ENCODE peak calls at places on chromosomes 2 and 18, in five cellular contexts. J is activated B cell treated with CpG ODN at 0.5 μM for 24 hours, G is HFFc6, E is GM13976, H is body of pancreas. V is an unnamed sample.

GRCh38 chr2:46275995-46276394 is 21.2 kb upstream of the EPAS1 start:
- DNase-seq in J (no peak), G (no peak), E (no peak), H (peak; percentile 39), V (no peak)

GRCh38 chr2:241817126-241817820 is 8.3 kb downstream of the NEU4 start:
- DNase-seq in J (no peak), G (no peak), E (peak; percentile 66), H (no peak), V (no peak)

GRCh38 chr2:10911291-10912075 is at the start of gene KCNF1:
- DNase-seq in J (no peak), G (peak; percentile 57), E (no peak), H (peak; percentile 55), V (peak; percentile 52)

GRCh38 chr2:234483568-234484251 is 13.2 kb downstream of the ARL4C start:
- DNase-seq in J (peak; percentile 47), G (no peak), E (peak; percentile 44), H (peak; percentile 37), V (no peak)

GRCh38 chr18:67269206-67269605 is 247.3 kb downstream of the DSEL start:
- DNase-seq in J (no peak), G (no peak), E (no peak), H (no peak), V (no peak)

GRCh38 chr2:99085400-99085799 is 56.1 kb upstream of the C2orf15 start:
- DNase-seq in J (no peak), G (no peak), E (no peak), H (peak; percentile 9), V (no peak)

GRCh38 chr2:206573793-206574192 is 68.5 kb upstream of the FAM237A start:
- DNase-seq in J (no peak), G (no peak), E (no peak), H (no peak), V (no peak)

GRCh38 chr2:191215205-191215604 is 30.0 kb upstream of the MYO1B start:
- DNase-seq in J (no peak), G (no peak), E (no peak), H (no peak), V (no peak)

GRCh38 chr2:32632089-32632488 is 4.2 kb downstream of the TTC27 start:
- DNase-seq in J (no peak), G (peak; percentile 93), E (no peak), H (no peak), V (no peak)

GRCh38 chr18:25005602-25006375 is 346.2 kb downstream of the ZNF521 start:
- DNase-seq in J (no peak), G (no peak), E (no peak), H (no peak), V (no peak)

GRCh38 chr2:234335676-234336228 is 161.1 kb downstream of the ARL4C start:
- DNase-seq in J (no peak), G (peak; percentile 81), E (no peak), H (peak; percentile 80), V (no peak)

GRCh38 chr2:98128556-98129109 is 41.7 kb downstream of the VWA3B start:
- DNase-seq in J (no peak), G (no peak), E (no peak), H (no peak), V (no peak)

DNA sequence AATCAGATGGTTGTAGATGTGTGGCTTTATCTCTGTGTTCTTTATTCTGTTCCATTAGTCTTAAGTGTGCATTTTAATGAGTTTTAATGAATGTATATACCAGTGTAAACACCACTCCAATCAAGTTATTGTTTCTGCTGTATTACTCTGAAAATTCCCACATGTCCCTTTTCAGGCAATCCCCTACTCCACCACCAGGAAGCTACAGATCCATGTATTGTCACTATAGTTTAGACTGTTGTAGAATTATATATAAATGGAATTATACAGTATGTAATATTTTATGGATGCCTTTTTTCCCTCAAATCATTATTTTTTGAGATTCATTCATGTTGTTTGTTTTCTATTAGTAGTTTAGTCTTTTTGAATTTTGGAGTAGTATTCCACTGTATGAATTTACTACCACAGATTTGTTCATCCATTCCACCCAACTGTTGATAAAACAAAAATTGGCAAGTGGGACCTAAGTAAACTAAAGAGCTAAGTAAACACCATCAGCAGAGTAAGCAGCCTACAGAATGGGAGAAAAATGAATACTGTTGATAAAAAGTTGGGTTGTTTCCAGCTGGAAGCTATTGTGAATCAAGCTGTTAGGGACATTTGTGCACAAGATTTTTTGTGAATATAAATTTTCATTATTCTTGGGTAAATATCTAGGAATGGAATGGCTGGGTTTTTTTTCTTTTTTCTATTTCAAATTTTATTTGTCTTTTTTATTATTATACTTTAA is 262.0 kb downstream of the CAMKMT start:
- DNase-seq in J (no peak), G (no peak), E (no peak), H (no peak), V (no peak)
- TF ChIP-seq CTCF in J (no peak), G (peak; percentile 44), E (no peak), H (no peak), V (peak; percentile 29)

DNA sequence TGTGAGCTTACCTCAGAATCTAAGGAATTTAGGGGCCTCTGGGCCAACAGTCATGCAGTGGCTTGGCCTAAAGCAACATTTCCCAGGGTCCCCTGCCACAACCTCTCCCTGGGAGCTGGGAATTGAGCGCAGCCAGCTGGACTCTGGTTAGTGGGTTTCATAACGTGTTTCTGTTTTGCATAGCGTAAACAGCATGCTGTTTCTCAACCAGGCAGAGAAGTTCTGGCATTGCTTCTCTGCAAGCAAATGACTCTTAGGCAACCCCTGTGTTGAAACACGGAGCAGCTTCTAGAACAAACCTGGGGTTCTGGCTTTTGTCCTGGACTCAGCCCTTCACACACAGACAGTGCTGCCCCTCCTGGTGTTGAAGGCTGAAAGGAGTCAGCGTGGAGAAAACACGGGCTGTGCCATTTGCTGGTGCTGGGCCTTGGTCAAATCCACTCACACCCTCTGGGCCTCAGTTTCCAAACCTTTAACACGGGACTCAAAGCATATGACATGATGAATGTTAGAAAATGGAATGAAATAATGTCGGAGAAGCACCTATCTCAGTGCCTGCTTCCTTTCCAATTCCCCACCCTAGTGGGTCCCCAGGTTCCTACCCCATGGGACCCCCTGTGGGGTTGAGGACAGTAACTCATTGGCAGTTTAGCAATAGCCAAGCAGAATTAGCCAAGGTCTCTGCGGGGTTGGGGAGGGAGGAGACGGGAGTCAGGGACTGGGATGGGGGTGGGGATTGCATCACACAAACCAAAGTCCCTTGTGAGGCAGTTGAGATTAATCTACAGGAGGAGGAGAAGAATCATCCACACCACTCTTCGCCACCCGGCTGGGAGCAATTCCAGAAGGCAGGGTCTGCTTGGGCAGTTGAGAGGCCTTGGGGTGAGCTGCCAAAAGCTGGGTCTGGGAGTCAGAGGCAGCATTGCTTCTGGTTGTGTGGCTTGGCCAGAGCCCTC is 30.2 kb upstream of the IL1R2 start:
- DNase-seq in J (no peak), G (peak; percentile 61), E (no peak), H (peak; percentile 83), V (no peak)
- TF ChIP-seq CTCF in J (no peak), G (no peak), E (no peak), H (no peak), V (no peak)

DNA sequence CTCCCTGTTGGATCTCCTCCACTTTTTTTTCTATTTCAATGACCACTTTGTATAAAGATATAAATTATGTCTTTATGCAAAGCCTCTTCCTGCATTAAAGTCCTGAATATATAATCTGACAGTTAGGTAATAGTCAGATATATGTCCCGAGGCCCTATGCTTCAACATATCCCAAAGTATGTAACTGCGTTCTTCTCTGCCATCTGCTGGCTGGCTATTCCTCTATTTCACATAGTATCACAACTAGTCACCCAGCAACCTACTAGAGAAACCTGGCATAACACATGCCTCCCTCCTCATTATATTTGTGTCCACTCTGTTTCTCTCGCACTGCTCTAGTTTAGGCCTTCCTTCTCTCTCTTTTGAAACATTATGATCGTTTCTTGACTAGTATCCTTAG is 640.8 kb downstream of the DPP10 start:
- DNase-seq in J (no peak), G (no peak), E (no peak), H (no peak), V (no peak)
- TF ChIP-seq CTCF in J (no peak), G (no peak), E (no peak), H (no peak), V (no peak)

GRCh38 chr2:239152916-239153305 is 247.9 kb downstream of the HDAC4 start:
- DNase-seq in J (no peak), G (no peak), E (no peak), H (no peak), V (no peak)

GRCh38 chr2:239150125-239151011 is 250.5 kb downstream of the HDAC4 start:
- DNase-seq in J (no peak), G (no peak), E (no peak), H (no peak), V (no peak)

GRCh38 chr2:239151201-239152131 is 249.4 kb downstream of the HDAC4 start:
- DNase-seq in J (no peak), G (no peak), E (no peak), H (peak; percentile 22), V (no peak)

GRCh38 chr2:239153806-239154591 is 246.8 kb downstream of the HDAC4 start:
- DNase-seq in J (no peak), G (no peak), E (no peak), H (no peak), V (no peak)

DNA sequence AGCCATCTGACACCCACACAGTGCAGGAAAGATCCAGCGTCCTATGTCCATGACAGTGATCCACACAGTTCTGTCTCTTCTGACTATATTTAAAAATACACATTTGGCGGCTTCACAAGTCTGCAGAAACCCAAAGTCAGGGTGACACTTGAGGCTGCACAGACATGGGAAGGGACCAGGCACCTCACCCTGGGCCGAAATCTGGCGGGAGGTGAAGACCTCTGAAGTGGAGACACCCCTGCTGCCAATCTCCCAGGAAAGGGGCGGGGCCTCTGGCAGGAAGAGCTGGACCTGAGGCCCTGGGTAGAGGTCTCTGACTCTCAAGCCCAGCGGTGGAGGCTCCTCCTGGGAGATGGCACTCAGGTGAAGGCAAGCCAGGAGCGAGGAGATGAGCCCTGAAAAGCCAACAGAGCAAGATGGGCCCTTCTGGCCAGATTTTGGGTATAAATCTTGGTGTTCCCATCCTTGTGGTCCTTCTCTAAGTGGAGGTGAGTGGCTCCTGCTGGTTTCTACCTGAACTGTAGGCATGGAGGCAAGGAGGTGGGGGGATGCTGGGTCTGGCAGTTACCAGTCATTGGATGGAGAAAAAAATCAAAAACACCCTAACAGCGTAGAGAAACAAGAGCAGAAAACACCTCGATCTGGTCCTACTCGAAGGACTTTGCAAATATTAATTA is 248.4 kb downstream of the HDAC4 start:
- DNase-seq in J (no peak), G (no peak), E (no peak), H (no peak), V (no peak)
- TF ChIP-seq CTCF in J (no peak), G (no peak), E (no peak), H (no peak), V (no peak)

GRCh38 chr2:209431701-209432100 is 7.9 kb downstream of the MAP2 start:
- DNase-seq in J (no peak), G (peak; percentile 65), E (no peak), H (no peak), V (no peak)
- TF ChIP-seq CTCF in J (no peak), G (no peak), E (no peak), H (no peak), V (no peak)

V was measured in progenitor cell of endocrine pancreas.